ENCODE peak calls at places on chromosomes 16 and 17, in four cellular contexts. One of them, this sample, is unnamed.

GRCh38 chr16:48323783-48324775 is 61.1 kb downstream of the SIAH1 start:
- DNase-seq in midbrain: no peak
- DNase-seq in activated CD8-positive, alpha-beta memory T cell treated with anti-CD3 and anti-CD28 coated beads for 1 hour: no peak
- DNase-seq in breast epithelium: no peak
- DNase-seq in this sample: no peak

GRCh38 chr16:19963306-19963705 is 78.7 kb upstream of the GPRC5B start:
- DNase-seq in activated CD8-positive, alpha-beta memory T cell treated with anti-CD3 and anti-CD28 coated beads for 1 hour: no peak
- DNase-seq in midbrain: no peak
- DNase-seq in breast epithelium: peak; percentile 49
- DNase-seq in this sample: no peak

GRCh38 chr17:21095735-21096134 is 31.0 kb upstream of the DHRS7B start:
- DNase-seq in midbrain: no peak
- DNase-seq in activated CD8-positive, alpha-beta memory T cell treated with anti-CD3 and anti-CD28 coated beads for 1 hour: no peak
- DNase-seq in breast epithelium: no peak
- DNase-seq in this sample: no peak

GRCh38 chr17:20244671-20245070 is 222.7 kb downstream of the LGALS9B start:
- DNase-seq in activated CD8-positive, alpha-beta memory T cell treated with anti-CD3 and anti-CD28 coated beads for 1 hour: no peak
- DNase-seq in breast epithelium: no peak
- DNase-seq in midbrain: no peak
- DNase-seq in this sample: no peak

GRCh38 chr16:66409156-66409555 is 17.9 kb upstream of the BEAN1 start:
- DNase-seq in midbrain: no peak
- DNase-seq in breast epithelium: no peak
- DNase-seq in activated CD8-positive, alpha-beta memory T cell treated with anti-CD3 and anti-CD28 coated beads for 1 hour: no peak
- DNase-seq in this sample: no peak

GRCh38 chr17:41692722-41693521 is 4.2 kb downstream of the EIF1 start:
- DNase-seq in breast epithelium: no peak
- DNase-seq in midbrain: no peak
- DNase-seq in activated CD8-positive, alpha-beta memory T cell treated with anti-CD3 and anti-CD28 coated beads for 1 hour: no peak
- DNase-seq in this sample: no peak

GRCh38 chr17:38550661-38551060 is 55.1 kb downstream of the SRCIN1 start:
- DNase-seq in breast epithelium: peak; percentile 74
- DNase-seq in midbrain: peak; percentile 36
- DNase-seq in activated CD8-positive, alpha-beta memory T cell treated with anti-CD3 and anti-CD28 coated beads for 1 hour: no peak
- DNase-seq in this sample: no peak

GRCh38 chr17:66675991-66676371 is 158.9 kb upstream of the CACNG5 start:
- DNase-seq in activated CD8-positive, alpha-beta memory T cell treated with anti-CD3 and anti-CD28 coated beads for 1 hour: no peak
- DNase-seq in midbrain: peak; percentile 26
- DNase-seq in breast epithelium: peak; percentile 76
- DNase-seq in this sample: no peak

GRCh38 chr17:55769625-55770000 is 18.8 kb downstream of the PCTP start:
- DNase-seq in midbrain: no peak
- DNase-seq in activated CD8-positive, alpha-beta memory T cell treated with anti-CD3 and anti-CD28 coated beads for 1 hour: no peak
- DNase-seq in breast epithelium: no peak
- DNase-seq in this sample: no peak

GRCh38 chr17:1980665-1981250 is 44.4 kb downstream of the RTN4RL1 start:
- DNase-seq in breast epithelium: no peak
- DNase-seq in activated CD8-positive, alpha-beta memory T cell treated with anti-CD3 and anti-CD28 coated beads for 1 hour: no peak
- DNase-seq in midbrain: no peak
- DNase-seq in this sample: no peak

GRCh38 chr16:22369221-22369811 is 5.1 kb downstream of the CDR2 start:
- DNase-seq in midbrain: no peak
- DNase-seq in breast epithelium: no peak
- DNase-seq in activated CD8-positive, alpha-beta memory T cell treated with anti-CD3 and anti-CD28 coated beads for 1 hour: no peak
- DNase-seq in this sample: no peak

GRCh38 chr16:55835578-55835977 is 2.7 kb upstream of the CES1 start:
- DNase-seq in midbrain: no peak
- DNase-seq in activated CD8-positive, alpha-beta memory T cell treated with anti-CD3 and anti-CD28 coated beads for 1 hour: no peak
- DNase-seq in breast epithelium: no peak
- DNase-seq in this sample: peak; percentile 62

GRCh38 chr17:35255316-35255715 is 12.4 kb downstream of the SLFN5 start:
- DNase-seq in breast epithelium: no peak
- DNase-seq in activated CD8-positive, alpha-beta memory T cell treated with anti-CD3 and anti-CD28 coated beads for 1 hour: no peak
- DNase-seq in midbrain: no peak
- DNase-seq in this sample: no peak

GRCh38 chr17:59331929-59332889 is 754 bp downstream of the YPEL2 start:
- DNase-seq in activated CD8-positive, alpha-beta memory T cell treated with anti-CD3 and anti-CD28 coated beads for 1 hour: no peak
- DNase-seq in midbrain: no peak
- DNase-seq in breast epithelium: peak; percentile 30
- DNase-seq in this sample: peak; percentile 88

GRCh38 chr16:28186752-28187151 is 25.0 kb downstream of the XPO6 start:
- DNase-seq in breast epithelium: no peak
- DNase-seq in midbrain: no peak
- DNase-seq in activated CD8-positive, alpha-beta memory T cell treated with anti-CD3 and anti-CD28 coated beads for 1 hour: no peak
- DNase-seq in this sample: no peak

GRCh38 chr16:81279375-81279774 is 35.4 kb upstream of the GAN start:
- DNase-seq in breast epithelium: no peak
- DNase-seq in midbrain: no peak
- DNase-seq in activated CD8-positive, alpha-beta memory T cell treated with anti-CD3 and anti-CD28 coated beads for 1 hour: no peak
- DNase-seq in this sample: no peak

GRCh38 chr17:17343160-17343735 is 40.1 kb downstream of the NT5M start:
- DNase-seq in breast epithelium: no peak
- DNase-seq in midbrain: no peak
- DNase-seq in activated CD8-positive, alpha-beta memory T cell treated with anti-CD3 and anti-CD28 coated beads for 1 hour: no peak
- DNase-seq in this sample: no peak

GRCh38 chr16:84283314-84284167 is 11.1 kb upstream of the WFDC1 start:
- DNase-seq in midbrain: no peak
- DNase-seq in activated CD8-positive, alpha-beta memory T cell treated with anti-CD3 and anti-CD28 coated beads for 1 hour: no peak
- DNase-seq in breast epithelium: no peak
- DNase-seq in this sample: no peak